ENCODE peak calls at places on chromosomes 2 and 18, in ten cellular contexts. N is K562, S is Peyer's patch, Q is transverse colon, L is A549, R is body of pancreas, W is HepG2, B is right lobe of liver, E is IMR-90, G is esophagus squamous epithelium. F is an unnamed sample.

GRCh38 chr2:24492283-24493272 is 1.5 kb downstream of the NCOA1 start:
- DNase-seq in L (no peak), S (no peak), N (no peak), R (peak), W (no peak), G (no peak), Q (peak), E (no peak), B (no peak), F (peak)

GRCh38 chr18:24862225-24862893 is 401.9 kb downstream of the HRH4 start:
- DNase-seq in N (no peak), R (no peak), E (no peak), Q (no peak), L (no peak), B (no peak), W (no peak), G (no peak), S (no peak), F (no peak)

GRCh38 chr2:226063704-226064390 is 664.3 kb downstream of the NYAP2 start:
- DNase-seq in G (no peak), W (no peak), N (no peak), Q (no peak), L (peak), S (no peak), B (no peak), R (no peak), E (peak), F (no peak)

GRCh38 chr2:44549856-44550255 is 188.1 kb downstream of the CAMKMT start:
- DNase-seq in B (no peak), Q (no peak), S (no peak), L (no peak), E (no peak), W (no peak), N (no peak), G (no peak), R (no peak), F (no peak)

GRCh38 chr2:174158003-174158402 is 90.3 kb downstream of the OLA1 start:
- DNase-seq in N (peak), R (peak), G (no peak), B (no peak), W (peak), Q (peak), S (peak), L (peak), E (no peak), F (no peak)

GRCh38 chr2:44778221-44778654 is 163.3 kb upstream of the SIX3 start:
- DNase-seq in B (no peak), W (no peak), G (no peak), S (no peak), Q (no peak), E (no peak), R (no peak), N (no peak), L (no peak), F (no peak)

GRCh38 chr2:113083311-113083710 is 15.5 kb downstream of the IL1F10 start:
- DNase-seq in E (no peak), N (no peak), W (no peak), B (no peak), G (no peak), L (no peak), Q (no peak), S (no peak), R (peak), F (no peak)

GRCh38 chr2:165469417-165469816 is at the start of gene CSRNP3:
- DNase-seq in G (no peak), S (peak), B (peak), E (peak), W (peak), R (peak), Q (peak), N (no peak), L (peak), F (peak)

GRCh38 chr2:143336719-143337210 is 207.5 kb downstream of the ARHGAP15 start:
- DNase-seq in B (no peak), W (no peak), L (no peak), E (no peak), G (no peak), R (no peak), N (no peak), Q (no peak), S (no peak), F (no peak)

GRCh38 chr2:8607591-8607990 is 74.3 kb upstream of the ID2 start:
- DNase-seq in E (peak), Q (no peak), R (no peak), W (no peak), N (no peak), B (no peak), S (no peak), G (no peak), L (peak), F (no peak)

GRCh38 chr18:58549814-58550339 is 79.0 kb downstream of the ALPK2 start:
- DNase-seq in W (peak), E (no peak), Q (peak), R (peak), B (peak), N (no peak), G (no peak), L (peak), S (no peak), F (peak)

GRCh38 chr18:51541230-51541629 is 343.7 kb upstream of the MEX3C start:
- DNase-seq in N (no peak), R (no peak), Q (no peak), S (no peak), L (no peak), E (no peak), G (no peak), B (no peak), W (no peak), F (no peak)

GRCh38 chr2:46144133-46144800 is 152.9 kb upstream of the EPAS1 start:
- DNase-seq in L (no peak), Q (no peak), W (no peak), G (no peak), B (no peak), E (no peak), R (no peak), N (no peak), S (no peak), F (no peak)

GRCh38 chr2:222969491-222969890 is 82.5 kb upstream of the KCNE4 start:
- DNase-seq in W (no peak), G (no peak), L (no peak), B (no peak), N (no peak), Q (no peak), R (peak), S (no peak), E (peak), F (no peak)

GRCh38 chr18:60485207-60485606 is 112.6 kb upstream of the MC4R start:
- DNase-seq in R (no peak), W (no peak), G (no peak), N (no peak), E (peak), S (no peak), Q (no peak), B (no peak), L (no peak), F (no peak)

GRCh38 chr2:234076451-234076850 is 25.9 kb downstream of the SPP2 start:
- DNase-seq in S (no peak), R (no peak), E (no peak), G (no peak), L (no peak), Q (no peak), B (no peak), N (no peak), W (peak), F (no peak)

GRCh38 chr2:70615222-70615621 is 61.6 kb upstream of the TGFA start:
- DNase-seq in W (peak), N (no peak), R (no peak), G (no peak), E (no peak), L (no peak), B (no peak), S (no peak), Q (no peak), F (no peak)

GRCh38 chr18:37481491-37481890 is 84.1 kb downstream of the CELF4 start:
- DNase-seq in R (no peak), L (no peak), B (no peak), E (no peak), G (no peak), S (no peak), W (no peak), N (no peak), Q (no peak), F (no peak)

GRCh38 chr18:80233201-80233835 is 14.0 kb downstream of the PARD6G start:
- DNase-seq in R (no peak), E (no peak), G (no peak), L (no peak), N (no peak), W (no peak), S (no peak), B (no peak), Q (no peak), F (no peak)

GRCh38 chr2:145854039-145854755 is 1334.3 kb upstream of the ZEB2 start:
- DNase-seq in N (no peak), E (no peak), G (no peak), B (no peak), S (no peak), W (no peak), L (no peak), R (no peak), Q (no peak), F (no peak)

GRCh38 chr2:239035361-239035814 is 187.5 kb downstream of the TWIST2 start:
- DNase-seq in L (no peak), N (peak), B (peak), E (no peak), G (no peak), Q (peak), R (peak), W (no peak), S (peak), F (no peak)

GRCh38 chr2:233208382-233209116 is 42.9 kb upstream of the ATG16L1 start:
- DNase-seq in S (no peak), N (peak), E (no peak), Q (no peak), B (no peak), R (no peak), G (no peak), W (peak), L (peak), F (no peak)

GRCh38 chr2:198188982-198189381 is 384.6 kb downstream of the PLCL1 start:
- DNase-seq in R (no peak), L (no peak), G (no peak), W (no peak), E (no peak), Q (no peak), B (no peak), S (no peak), N (no peak), F (no peak)

GRCh38 chr2:208479342-208479741 is 72.8 kb downstream of the PTH2R start:
- DNase-seq in L (no peak), S (no peak), B (no peak), R (no peak), Q (no peak), W (no peak), N (no peak), G (no peak), E (no peak), F (no peak)

GRCh38 chr2:185919155-185919554 is 180.6 kb downstream of the FSIP2 start:
- DNase-seq in R (no peak), N (no peak), Q (no peak), L (no peak), G (no peak), E (no peak), B (no peak), W (no peak), S (no peak), F (no peak)

GRCh38 chr2:232431705-232432590 is 24.0 kb upstream of the ALPI start:
- DNase-seq in R (no peak), B (no peak), L (no peak), N (no peak), Q (no peak), E (no peak), G (no peak), W (no peak), S (peak), F (no peak)

GRCh38 chr2:38591152-38591551 is 11.6 kb downstream of the HNRNPLL start:
- DNase-seq in W (no peak), Q (no peak), N (no peak), G (no peak), S (no peak), B (no peak), L (no peak), R (no peak), E (peak), F (no peak)
- H3K27ac ChIP-seq in W (peak), Q (peak), N (no peak), G (peak), S (no peak), B (no peak), L (no peak), R (no peak), E (no peak), F (no peak)

DNA sequence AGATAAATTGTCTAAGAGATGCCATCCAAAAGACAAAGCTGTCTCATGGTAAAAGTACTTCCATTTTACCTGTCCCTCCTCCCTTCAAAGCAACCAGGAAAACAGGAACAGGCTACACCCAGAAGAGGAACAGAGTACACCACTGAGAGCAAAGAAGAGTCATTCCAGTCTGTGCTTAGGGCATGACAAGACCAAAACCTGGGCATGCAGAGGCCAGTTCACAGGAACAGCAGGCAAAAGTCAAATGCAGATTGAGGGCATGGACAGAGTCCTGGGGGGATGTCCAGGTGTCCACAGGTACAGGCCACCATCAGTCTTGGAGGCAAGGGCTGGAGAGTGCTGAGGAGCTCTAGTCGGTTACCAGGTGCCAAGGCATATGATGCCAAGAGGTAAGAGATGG is 23.7 kb downstream of the PLEK start:
- DNase-seq in B (no peak), R (no peak), E (no peak), G (no peak), L (no peak), W (no peak), Q (no peak), S (no peak), N (no peak), F (no peak)
- TF ChIP-seq POLR2A in B (no peak), R (no peak), E (no peak), G (no peak), L (no peak), W (no peak), Q (no peak), S (no peak), N (no peak), F (no peak)

GRCh38 chr2:7031424-7032245 is 114.4 kb downstream of the RNF144A start:
- DNase-seq in B (peak), N (no peak), S (peak), L (peak), Q (peak), R (peak), E (no peak), W (peak), G (no peak), F (peak)
- TF ChIP-seq CTCF in B (peak), N (no peak), S (no peak), L (no peak), Q (peak), R (no peak), E (no peak), W (peak), G (no peak), F (peak)

DNA sequence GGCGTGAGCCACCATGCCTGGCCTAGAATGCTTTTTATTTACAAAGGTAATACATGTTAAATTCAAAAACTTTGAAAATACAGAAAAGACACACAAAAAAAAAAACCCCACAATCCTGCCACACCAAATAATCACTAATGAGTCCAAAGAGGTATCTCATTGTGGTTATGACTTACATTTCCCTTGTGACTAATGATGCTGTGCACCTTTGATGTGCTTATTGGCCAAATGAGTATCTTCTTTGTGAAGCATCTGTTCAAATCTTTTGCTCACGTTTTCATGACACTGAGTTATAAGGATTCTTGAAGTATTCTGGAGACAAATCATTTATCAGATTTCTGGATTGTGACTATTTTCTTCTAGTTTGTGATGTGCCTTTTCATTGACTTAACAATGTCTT is 6.4 kb upstream of the NLRC4 start:
- DNase-seq in L (no peak), E (no peak), R (no peak), B (no peak), N (no peak), G (no peak), Q (no peak), S (no peak), W (no peak), F (no peak)
- H3K27ac ChIP-seq in L (no peak), E (no peak), R (no peak), B (no peak), N (no peak), G (no peak), Q (no peak), S (no peak), W (no peak), F (no peak)

DNA sequence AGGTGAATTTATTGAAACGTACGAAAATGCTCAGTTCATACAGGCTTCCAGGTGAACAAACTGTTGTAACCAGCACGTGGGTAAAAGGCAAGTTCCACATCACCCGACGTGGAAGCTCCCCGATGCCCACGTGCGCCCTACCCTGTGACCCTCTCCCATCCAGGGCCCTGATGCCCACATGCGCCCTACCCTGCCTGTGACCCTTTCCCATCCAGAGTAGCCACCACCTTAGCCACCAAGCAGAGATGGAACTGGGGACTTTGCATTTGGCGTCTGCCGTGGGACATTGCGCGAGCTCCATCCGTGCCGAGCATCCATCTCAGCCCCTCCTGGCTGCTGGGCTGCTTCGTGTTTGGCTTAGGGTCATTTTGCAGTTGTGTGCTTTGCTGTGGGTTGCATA is 37.5 kb downstream of the ANO7 start:
- DNase-seq in G (no peak), B (peak), E (no peak), N (no peak), R (no peak), W (no peak), S (no peak), Q (no peak), L (no peak), F (no peak)
- TF ChIP-seq POLR2A in G (no peak), B (no peak), E (no peak), N (no peak), R (no peak), W (no peak), S (no peak), Q (no peak), L (no peak), F (no peak)

GRCh38 chr2:12074126-12074883 is 327.9 kb downstream of the LPIN1 start:
- DNase-seq in B (no peak), Q (no peak), S (no peak), E (no peak), G (no peak), R (no peak), W (no peak), L (no peak), N (peak), F (no peak)

GRCh38 chr2:12075603-12076002 is 329.2 kb downstream of the LPIN1 start:
- DNase-seq in R (no peak), G (no peak), E (no peak), W (no peak), B (no peak), L (no peak), S (no peak), N (no peak), Q (no peak), F (no peak)

GRCh38 chr2:12076810-12077209 is 330.4 kb downstream of the LPIN1 start:
- DNase-seq in N (no peak), G (no peak), Q (no peak), E (no peak), R (peak), W (no peak), L (no peak), S (no peak), B (no peak), F (no peak)

GRCh38 chr2:12073217-12073852 is 326.9 kb downstream of the LPIN1 start:
- DNase-seq in S (no peak), W (no peak), E (no peak), L (no peak), N (no peak), B (no peak), R (no peak), Q (no peak), G (no peak), F (no peak)

DNA sequence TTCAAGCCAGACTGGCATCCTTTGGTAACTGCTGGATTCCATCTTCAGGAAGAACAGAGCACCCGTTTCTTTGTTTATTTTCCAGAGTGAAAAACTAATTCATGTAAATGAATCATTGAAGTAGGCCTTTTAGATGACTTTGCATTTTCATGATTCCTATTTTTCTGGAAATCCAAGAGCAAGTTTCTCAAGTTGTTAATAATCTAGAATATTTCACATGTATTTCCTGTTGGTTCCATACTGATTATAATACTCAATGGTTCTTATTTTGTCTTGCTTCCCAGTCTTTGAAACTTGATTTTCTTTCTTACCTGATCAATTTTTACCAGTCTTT is 328.4 kb downstream of the LPIN1 start:
- DNase-seq in G (no peak), B (no peak), N (no peak), L (no peak), W (no peak), R (no peak), E (no peak), Q (no peak), S (no peak), F (no peak)
- TF ChIP-seq CTCF in G (no peak), B (no peak), N (no peak), L (no peak), W (no peak), R (no peak), E (no peak), Q (no peak), S (no peak), F (no peak)

F was measured in prostate gland.